ENCODE peak calls at places on chromosomes 13 and 19, in seven cellular contexts. T is epithelial cell of esophagus; B is stimulated activated CD8-positive, alpha-beta memory T cell treated with anti-CD3 and anti-CD28 coated beads, Interleukin-2, amount 100 ng/mL, for 48 hours; O is naive thymus-derived CD4-positive, alpha-beta T cell; Q is NCI-H187; X is activated CD4-positive, alpha-beta T cell treated with anti-CD3 and anti-CD28 coated beads for 1 hour; A is SJSA1. F is an unnamed sample.

GRCh38 chr13:72163671-72164070 is 296.7 kb upstream of the DACH1 start:
- DNase-seq in A (no peak), B (no peak), O (no peak), Q (no peak), T (peak; percentile 67), X (no peak), F (no peak)

GRCh38 chr19:45771331-45771933 is 2.4 kb upstream of the SIX5 start:
- DNase-seq in T (no peak), B (no peak), O (no peak), A (peak; percentile 45), X (no peak), Q (no peak), F (no peak)

GRCh38 chr19:1650627-1651009 is 1.8 kb downstream of the TCF3 start:
- DNase-seq in A (no peak), B (no peak), Q (no peak), O (no peak), T (no peak), X (no peak), F (no peak)

GRCh38 chr13:103386341-103386740 is 320.1 kb upstream of the SLC10A2 start:
- DNase-seq in X (no peak), O (no peak), A (no peak), T (peak; percentile 42), Q (no peak), B (no peak), F (peak; percentile 3)

GRCh38 chr19:51824603-51825002 is 29.6 kb downstream of the FPR3 start:
- DNase-seq in A (no peak), O (no peak), B (no peak), Q (no peak), T (no peak), X (no peak), F (no peak)

GRCh38 chr19:35755550-35756371 is 1.1 kb downstream of the HSPB6 start:
- DNase-seq in Q (no peak), T (peak; percentile 55), O (no peak), X (peak; percentile 47), A (peak; percentile 42), B (no peak), F (no peak)

GRCh38 chr13:97912139-97912535 is 41.3 kb upstream of the IPO5 start:
- DNase-seq in B (no peak), A (no peak), X (no peak), T (no peak), Q (no peak), O (no peak), F (no peak)

GRCh38 chr19:7739801-7740659 is 7.3 kb downstream of the CD209 start:
- DNase-seq in O (no peak), Q (no peak), T (no peak), A (no peak), B (no peak), X (no peak), F (no peak)

GRCh38 chr19:50959731-50960500 is 7.1 kb upstream of the KLK5 start:
- DNase-seq in B (no peak), X (no peak), A (no peak), T (no peak), O (no peak), Q (no peak), F (no peak)

GRCh38 chr13:45833663-45834062 is 17.9 kb downstream of the SIAH3 start:
- DNase-seq in X (no peak), O (no peak), Q (no peak), T (peak; percentile 72), A (no peak), B (no peak), F (no peak)

GRCh38 chr13:20128459-20128927 is 32.4 kb downstream of the GJA3 start:
- DNase-seq in O (no peak), A (no peak), B (no peak), T (peak; percentile 18), Q (no peak), X (no peak), F (no peak)

GRCh38 chr13:113367020-113367560 is 3.2 kb upstream of the GRTP1 start:
- DNase-seq in A (no peak), B (no peak), X (no peak), T (no peak), O (no peak), Q (no peak), F (no peak)

GRCh38 chr19:50333235-50333736 is 4.1 kb upstream of the KCNC3 start:
- DNase-seq in T (peak; percentile 81), A (no peak), X (peak; percentile 91), B (peak; percentile 97), O (peak; percentile 63), Q (peak; percentile 99), F (no peak)

GRCh38 chr19:54063350-54064078 is at the start of gene VSTM1:
- DNase-seq in X (no peak), B (no peak), T (no peak), O (no peak), Q (no peak), A (no peak), F (no peak)

GRCh38 chr19:56617531-56617930 is 22.4 kb downstream of the ZNF71 start:
- DNase-seq in A (no peak), X (no peak), T (no peak), O (no peak), Q (no peak), B (no peak), F (no peak)

GRCh38 chr19:48969276-48970138 is 4.4 kb downstream of the FTL start:
- DNase-seq in T (peak; percentile 34), A (no peak), X (no peak), Q (no peak), O (no peak), B (no peak), F (no peak)

GRCh38 chr13:73870970-73871935 is 263.0 kb downstream of the KLF12 start:
- DNase-seq in Q (no peak), A (peak; percentile 52), T (peak; percentile 18), X (no peak), B (no peak), O (no peak), F (no peak)

GRCh38 chr13:93355094-93355493 is 128.5 kb downstream of the GPC6 start:
- DNase-seq in A (no peak), X (no peak), B (no peak), Q (no peak), O (no peak), T (no peak), F (no peak)

GRCh38 chr19:11964858-11965645 is at the start of gene ZNF763:
- DNase-seq in T (peak; percentile 80), B (peak; percentile 86), O (peak; percentile 70), X (peak; percentile 76), A (no peak), Q (no peak), F (peak; percentile 81)

GRCh38 chr13:47455581-47455980 is 545.5 kb downstream of the SUCLA2 start:
- DNase-seq in Q (no peak), T (no peak), B (no peak), A (no peak), O (no peak), X (no peak), F (no peak)

GRCh38 chr13:38530492-38530891 is 156.4 kb upstream of the FREM2 start:
- DNase-seq in A (no peak), T (peak; percentile 37), B (no peak), X (no peak), Q (no peak), O (no peak), F (no peak)

GRCh38 chr19:1901940-1902404 is 3.2 kb upstream of the ADAT3 start:
- DNase-seq in Q (no peak), A (no peak), X (no peak), B (no peak), T (no peak), O (no peak), F (no peak)

GRCh38 chr13:30676672-30677071 is 58.7 kb upstream of the ALOX5AP start:
- DNase-seq in O (no peak), A (no peak), T (peak; percentile 66), Q (no peak), B (no peak), X (no peak), F (no peak)

GRCh38 chr13:27174766-27175455 is 3.3 kb upstream of the USP12 start:
- DNase-seq in X (no peak), O (no peak), A (no peak), Q (no peak), T (peak; percentile 22), B (no peak), F (no peak)